ENCODE peak calls at places on chromosomes 7 and 10, in six cellular contexts. One of them, this sample, is unnamed.

GRCh38 chr10:50807851-50808776 is 68.4 kb downstream of the ASAH2B start:
- DNase-seq in stimulated activated CD8-positive, alpha-beta memory T cell treated with anti-CD3 and anti-CD28 coated beads, Interleukin-12 subunit alpha, Interleukin-12 subunit beta, amount 100 ng/mL, for 4 hours: no peak
- DNase-seq in ELF-1: no peak
- DNase-seq in mucosa of gallbladder: peak
- DNase-seq in stimulated activated CD4-positive, alpha-beta T cell treated with anti-CD3 and anti-CD28 coated beads, Interleukin-2, amount 100 ng/mL, for 4 hours: no peak
- DNase-seq in EH: peak
- DNase-seq in this sample: no peak

GRCh38 chr10:50397312-50398140 is 146.2 kb upstream of the ASAH2 start:
- DNase-seq in stimulated activated CD8-positive, alpha-beta memory T cell treated with anti-CD3 and anti-CD28 coated beads, Interleukin-12 subunit alpha, Interleukin-12 subunit beta, amount 100 ng/mL, for 4 hours: no peak
- DNase-seq in ELF-1: no peak
- DNase-seq in mucosa of gallbladder: no peak
- DNase-seq in stimulated activated CD4-positive, alpha-beta T cell treated with anti-CD3 and anti-CD28 coated beads, Interleukin-2, amount 100 ng/mL, for 4 hours: no peak
- DNase-seq in EH: no peak
- DNase-seq in this sample: no peak

GRCh38 chr7:137983308-137984008 is 18.4 kb downstream of the CREB3L2 start:
- DNase-seq in stimulated activated CD8-positive, alpha-beta memory T cell treated with anti-CD3 and anti-CD28 coated beads, Interleukin-12 subunit alpha, Interleukin-12 subunit beta, amount 100 ng/mL, for 4 hours: no peak
- DNase-seq in ELF-1: no peak
- DNase-seq in mucosa of gallbladder: no peak
- DNase-seq in stimulated activated CD4-positive, alpha-beta T cell treated with anti-CD3 and anti-CD28 coated beads, Interleukin-2, amount 100 ng/mL, for 4 hours: no peak
- DNase-seq in EH: no peak
- DNase-seq in this sample: peak

GRCh38 chr7:50315739-50316671 is 11.5 kb downstream of the IKZF1 start:
- DNase-seq in stimulated activated CD8-positive, alpha-beta memory T cell treated with anti-CD3 and anti-CD28 coated beads, Interleukin-12 subunit alpha, Interleukin-12 subunit beta, amount 100 ng/mL, for 4 hours: no peak
- DNase-seq in ELF-1: no peak
- DNase-seq in mucosa of gallbladder: no peak
- DNase-seq in stimulated activated CD4-positive, alpha-beta T cell treated with anti-CD3 and anti-CD28 coated beads, Interleukin-2, amount 100 ng/mL, for 4 hours: no peak
- DNase-seq in EH: no peak
- DNase-seq in this sample: no peak

GRCh38 chr10:127524229-127524628 is 24.9 kb upstream of the NPS start:
- DNase-seq in stimulated activated CD8-positive, alpha-beta memory T cell treated with anti-CD3 and anti-CD28 coated beads, Interleukin-12 subunit alpha, Interleukin-12 subunit beta, amount 100 ng/mL, for 4 hours: no peak
- DNase-seq in ELF-1: no peak
- DNase-seq in mucosa of gallbladder: no peak
- DNase-seq in stimulated activated CD4-positive, alpha-beta T cell treated with anti-CD3 and anti-CD28 coated beads, Interleukin-2, amount 100 ng/mL, for 4 hours: no peak
- DNase-seq in EH: no peak
- DNase-seq in this sample: no peak

GRCh38 chr10:57338823-57339558 is 928.7 kb downstream of the IPMK start:
- DNase-seq in stimulated activated CD8-positive, alpha-beta memory T cell treated with anti-CD3 and anti-CD28 coated beads, Interleukin-12 subunit alpha, Interleukin-12 subunit beta, amount 100 ng/mL, for 4 hours: no peak
- DNase-seq in ELF-1: no peak
- DNase-seq in mucosa of gallbladder: no peak
- DNase-seq in stimulated activated CD4-positive, alpha-beta T cell treated with anti-CD3 and anti-CD28 coated beads, Interleukin-2, amount 100 ng/mL, for 4 hours: no peak
- DNase-seq in EH: peak
- DNase-seq in this sample: peak

GRCh38 chr10:113960617-113961260 is 82.9 kb upstream of the ADRB1 start:
- DNase-seq in stimulated activated CD8-positive, alpha-beta memory T cell treated with anti-CD3 and anti-CD28 coated beads, Interleukin-12 subunit alpha, Interleukin-12 subunit beta, amount 100 ng/mL, for 4 hours: no peak
- DNase-seq in ELF-1: peak
- DNase-seq in mucosa of gallbladder: peak
- DNase-seq in stimulated activated CD4-positive, alpha-beta T cell treated with anti-CD3 and anti-CD28 coated beads, Interleukin-2, amount 100 ng/mL, for 4 hours: no peak
- DNase-seq in EH: peak
- DNase-seq in this sample: peak

GRCh38 chr10:126041804-126042231 is 145.5 kb downstream of the FANK1 start:
- DNase-seq in stimulated activated CD8-positive, alpha-beta memory T cell treated with anti-CD3 and anti-CD28 coated beads, Interleukin-12 subunit alpha, Interleukin-12 subunit beta, amount 100 ng/mL, for 4 hours: peak
- DNase-seq in ELF-1: peak
- DNase-seq in mucosa of gallbladder: peak
- DNase-seq in stimulated activated CD4-positive, alpha-beta T cell treated with anti-CD3 and anti-CD28 coated beads, Interleukin-2, amount 100 ng/mL, for 4 hours: peak
- DNase-seq in EH: peak
- DNase-seq in this sample: no peak

GRCh38 chr7:117871778-117872538 is 1.3 kb downstream of the CTTNBP2 start:
- DNase-seq in stimulated activated CD8-positive, alpha-beta memory T cell treated with anti-CD3 and anti-CD28 coated beads, Interleukin-12 subunit alpha, Interleukin-12 subunit beta, amount 100 ng/mL, for 4 hours: no peak
- DNase-seq in ELF-1: peak
- DNase-seq in mucosa of gallbladder: no peak
- DNase-seq in stimulated activated CD4-positive, alpha-beta T cell treated with anti-CD3 and anti-CD28 coated beads, Interleukin-2, amount 100 ng/mL, for 4 hours: no peak
- DNase-seq in EH: no peak
- DNase-seq in this sample: peak

GRCh38 chr10:102413053-102413705 is 5.4 kb downstream of the PSD start:
- DNase-seq in stimulated activated CD8-positive, alpha-beta memory T cell treated with anti-CD3 and anti-CD28 coated beads, Interleukin-12 subunit alpha, Interleukin-12 subunit beta, amount 100 ng/mL, for 4 hours: no peak
- DNase-seq in ELF-1: peak
- DNase-seq in mucosa of gallbladder: no peak
- DNase-seq in stimulated activated CD4-positive, alpha-beta T cell treated with anti-CD3 and anti-CD28 coated beads, Interleukin-2, amount 100 ng/mL, for 4 hours: peak
- DNase-seq in EH: peak
- DNase-seq in this sample: peak

GRCh38 chr7:22700559-22701002 is 26.4 kb upstream of the IL6 start:
- DNase-seq in stimulated activated CD8-positive, alpha-beta memory T cell treated with anti-CD3 and anti-CD28 coated beads, Interleukin-12 subunit alpha, Interleukin-12 subunit beta, amount 100 ng/mL, for 4 hours: no peak
- DNase-seq in ELF-1: no peak
- DNase-seq in mucosa of gallbladder: no peak
- DNase-seq in stimulated activated CD4-positive, alpha-beta T cell treated with anti-CD3 and anti-CD28 coated beads, Interleukin-2, amount 100 ng/mL, for 4 hours: no peak
- DNase-seq in EH: peak
- DNase-seq in this sample: no peak

GRCh38 chr10:113916053-113916452 is 61.6 kb downstream of the NHLRC2 start:
- DNase-seq in stimulated activated CD8-positive, alpha-beta memory T cell treated with anti-CD3 and anti-CD28 coated beads, Interleukin-12 subunit alpha, Interleukin-12 subunit beta, amount 100 ng/mL, for 4 hours: no peak
- DNase-seq in ELF-1: no peak
- DNase-seq in mucosa of gallbladder: no peak
- DNase-seq in stimulated activated CD4-positive, alpha-beta T cell treated with anti-CD3 and anti-CD28 coated beads, Interleukin-2, amount 100 ng/mL, for 4 hours: no peak
- DNase-seq in EH: no peak
- DNase-seq in this sample: no peak

GRCh38 chr7:44145419-44145968 is 4.4 kb upstream of the MYL7 start:
- DNase-seq in stimulated activated CD8-positive, alpha-beta memory T cell treated with anti-CD3 and anti-CD28 coated beads, Interleukin-12 subunit alpha, Interleukin-12 subunit beta, amount 100 ng/mL, for 4 hours: peak
- DNase-seq in ELF-1: no peak
- DNase-seq in mucosa of gallbladder: no peak
- DNase-seq in stimulated activated CD4-positive, alpha-beta T cell treated with anti-CD3 and anti-CD28 coated beads, Interleukin-2, amount 100 ng/mL, for 4 hours: peak
- DNase-seq in EH: no peak
- DNase-seq in this sample: no peak

GRCh38 chr10:117355064-117355463 is 20.2 kb downstream of the PDZD8 start:
- DNase-seq in stimulated activated CD8-positive, alpha-beta memory T cell treated with anti-CD3 and anti-CD28 coated beads, Interleukin-12 subunit alpha, Interleukin-12 subunit beta, amount 100 ng/mL, for 4 hours: no peak
- DNase-seq in ELF-1: no peak
- DNase-seq in mucosa of gallbladder: no peak
- DNase-seq in stimulated activated CD4-positive, alpha-beta T cell treated with anti-CD3 and anti-CD28 coated beads, Interleukin-2, amount 100 ng/mL, for 4 hours: no peak
- DNase-seq in EH: no peak
- DNase-seq in this sample: no peak

GRCh38 chr7:99344061-99344647 is 18.5 kb downstream of the ARPC1A start:
- DNase-seq in stimulated activated CD8-positive, alpha-beta memory T cell treated with anti-CD3 and anti-CD28 coated beads, Interleukin-12 subunit alpha, Interleukin-12 subunit beta, amount 100 ng/mL, for 4 hours: no peak
- DNase-seq in ELF-1: no peak
- DNase-seq in mucosa of gallbladder: no peak
- DNase-seq in stimulated activated CD4-positive, alpha-beta T cell treated with anti-CD3 and anti-CD28 coated beads, Interleukin-2, amount 100 ng/mL, for 4 hours: no peak
- DNase-seq in EH: no peak
- DNase-seq in this sample: no peak

GRCh38 chr7:155198901-155199845 is 98.5 kb upstream of the INSIG1 start:
- DNase-seq in stimulated activated CD8-positive, alpha-beta memory T cell treated with anti-CD3 and anti-CD28 coated beads, Interleukin-12 subunit alpha, Interleukin-12 subunit beta, amount 100 ng/mL, for 4 hours: no peak
- DNase-seq in ELF-1: no peak
- DNase-seq in mucosa of gallbladder: no peak
- DNase-seq in stimulated activated CD4-positive, alpha-beta T cell treated with anti-CD3 and anti-CD28 coated beads, Interleukin-2, amount 100 ng/mL, for 4 hours: peak
- DNase-seq in EH: peak
- DNase-seq in this sample: no peak

GRCh38 chr10:104642001-104642270 is 846 bp downstream of the SORCS3 start:
- DNase-seq in stimulated activated CD8-positive, alpha-beta memory T cell treated with anti-CD3 and anti-CD28 coated beads, Interleukin-12 subunit alpha, Interleukin-12 subunit beta, amount 100 ng/mL, for 4 hours: no peak
- DNase-seq in ELF-1: no peak
- DNase-seq in mucosa of gallbladder: no peak
- DNase-seq in stimulated activated CD4-positive, alpha-beta T cell treated with anti-CD3 and anti-CD28 coated beads, Interleukin-2, amount 100 ng/mL, for 4 hours: no peak
- DNase-seq in EH: no peak
- DNase-seq in this sample: no peak

GRCh38 chr10:69065406-69066361 is 22.2 kb upstream of the SRGN start:
- DNase-seq in stimulated activated CD8-positive, alpha-beta memory T cell treated with anti-CD3 and anti-CD28 coated beads, Interleukin-12 subunit alpha, Interleukin-12 subunit beta, amount 100 ng/mL, for 4 hours: no peak
- DNase-seq in ELF-1: no peak
- DNase-seq in mucosa of gallbladder: no peak
- DNase-seq in stimulated activated CD4-positive, alpha-beta T cell treated with anti-CD3 and anti-CD28 coated beads, Interleukin-2, amount 100 ng/mL, for 4 hours: no peak
- DNase-seq in EH: peak
- DNase-seq in this sample: no peak

GRCh38 chr7:123723913-123724312 is 24.9 kb downstream of the WASL start:
- DNase-seq in stimulated activated CD8-positive, alpha-beta memory T cell treated with anti-CD3 and anti-CD28 coated beads, Interleukin-12 subunit alpha, Interleukin-12 subunit beta, amount 100 ng/mL, for 4 hours: no peak
- DNase-seq in ELF-1: no peak
- DNase-seq in mucosa of gallbladder: no peak
- DNase-seq in stimulated activated CD4-positive, alpha-beta T cell treated with anti-CD3 and anti-CD28 coated beads, Interleukin-2, amount 100 ng/mL, for 4 hours: no peak
- DNase-seq in EH: no peak
- DNase-seq in this sample: no peak

GRCh38 chr7:99123571-99124033 is 20.3 kb downstream of the SMURF1 start:
- DNase-seq in stimulated activated CD8-positive, alpha-beta memory T cell treated with anti-CD3 and anti-CD28 coated beads, Interleukin-12 subunit alpha, Interleukin-12 subunit beta, amount 100 ng/mL, for 4 hours: no peak
- DNase-seq in ELF-1: peak
- DNase-seq in mucosa of gallbladder: no peak
- DNase-seq in stimulated activated CD4-positive, alpha-beta T cell treated with anti-CD3 and anti-CD28 coated beads, Interleukin-2, amount 100 ng/mL, for 4 hours: no peak
- DNase-seq in EH: peak
- DNase-seq in this sample: no peak

GRCh38 chr10:90856261-90856660 is 1.6 kb downstream of the HTR7 start:
- DNase-seq in stimulated activated CD8-positive, alpha-beta memory T cell treated with anti-CD3 and anti-CD28 coated beads, Interleukin-12 subunit alpha, Interleukin-12 subunit beta, amount 100 ng/mL, for 4 hours: no peak
- DNase-seq in ELF-1: no peak
- DNase-seq in mucosa of gallbladder: no peak
- DNase-seq in stimulated activated CD4-positive, alpha-beta T cell treated with anti-CD3 and anti-CD28 coated beads, Interleukin-2, amount 100 ng/mL, for 4 hours: no peak
- DNase-seq in EH: no peak
- DNase-seq in this sample: no peak

GRCh38 chr7:108147031-108147563 is 16.9 kb upstream of the LAMB4 start:
- DNase-seq in stimulated activated CD8-positive, alpha-beta memory T cell treated with anti-CD3 and anti-CD28 coated beads, Interleukin-12 subunit alpha, Interleukin-12 subunit beta, amount 100 ng/mL, for 4 hours: no peak
- DNase-seq in ELF-1: peak
- DNase-seq in mucosa of gallbladder: no peak
- DNase-seq in stimulated activated CD4-positive, alpha-beta T cell treated with anti-CD3 and anti-CD28 coated beads, Interleukin-2, amount 100 ng/mL, for 4 hours: no peak
- DNase-seq in EH: no peak
- DNase-seq in this sample: peak

GRCh38 chr7:112377607-112378006 is 72.7 kb upstream of the IFRD1 start:
- DNase-seq in stimulated activated CD8-positive, alpha-beta memory T cell treated with anti-CD3 and anti-CD28 coated beads, Interleukin-12 subunit alpha, Interleukin-12 subunit beta, amount 100 ng/mL, for 4 hours: no peak
- DNase-seq in ELF-1: no peak
- DNase-seq in mucosa of gallbladder: no peak
- DNase-seq in stimulated activated CD4-positive, alpha-beta T cell treated with anti-CD3 and anti-CD28 coated beads, Interleukin-2, amount 100 ng/mL, for 4 hours: no peak
- DNase-seq in EH: no peak
- DNase-seq in this sample: no peak

GRCh38 chr10:63171255-63171654 is 38.1 kb downstream of the NRBF2 start:
- DNase-seq in stimulated activated CD8-positive, alpha-beta memory T cell treated with anti-CD3 and anti-CD28 coated beads, Interleukin-12 subunit alpha, Interleukin-12 subunit beta, amount 100 ng/mL, for 4 hours: no peak
- DNase-seq in ELF-1: no peak
- DNase-seq in mucosa of gallbladder: no peak
- DNase-seq in stimulated activated CD4-positive, alpha-beta T cell treated with anti-CD3 and anti-CD28 coated beads, Interleukin-2, amount 100 ng/mL, for 4 hours: no peak
- DNase-seq in EH: no peak
- DNase-seq in this sample: no peak

GRCh38 chr7:43655584-43655983 is 72.7 kb downstream of the STK17A start:
- DNase-seq in stimulated activated CD8-positive, alpha-beta memory T cell treated with anti-CD3 and anti-CD28 coated beads, Interleukin-12 subunit alpha, Interleukin-12 subunit beta, amount 100 ng/mL, for 4 hours: no peak
- DNase-seq in ELF-1: no peak
- DNase-seq in mucosa of gallbladder: no peak
- DNase-seq in stimulated activated CD4-positive, alpha-beta T cell treated with anti-CD3 and anti-CD28 coated beads, Interleukin-2, amount 100 ng/mL, for 4 hours: no peak
- DNase-seq in EH: no peak
- DNase-seq in this sample: no peak

GRCh38 chr7:47775238-47775637 is 173.0 kb downstream of the PKD1L1 start:
- DNase-seq in stimulated activated CD8-positive, alpha-beta memory T cell treated with anti-CD3 and anti-CD28 coated beads, Interleukin-12 subunit alpha, Interleukin-12 subunit beta, amount 100 ng/mL, for 4 hours: no peak
- DNase-seq in ELF-1: no peak
- DNase-seq in mucosa of gallbladder: no peak
- DNase-seq in stimulated activated CD4-positive, alpha-beta T cell treated with anti-CD3 and anti-CD28 coated beads, Interleukin-2, amount 100 ng/mL, for 4 hours: no peak
- DNase-seq in EH: no peak
- DNase-seq in this sample: no peak

GRCh38 chr10:108141064-108141463 is 976.6 kb upstream of the SORCS1 start:
- DNase-seq in stimulated activated CD8-positive, alpha-beta memory T cell treated with anti-CD3 and anti-CD28 coated beads, Interleukin-12 subunit alpha, Interleukin-12 subunit beta, amount 100 ng/mL, for 4 hours: no peak
- DNase-seq in ELF-1: no peak
- DNase-seq in mucosa of gallbladder: no peak
- DNase-seq in stimulated activated CD4-positive, alpha-beta T cell treated with anti-CD3 and anti-CD28 coated beads, Interleukin-2, amount 100 ng/mL, for 4 hours: no peak
- DNase-seq in EH: no peak
- DNase-seq in this sample: no peak

GRCh38 chr10:110833234-110833940 is 38.3 kb upstream of the PDCD4 start:
- DNase-seq in stimulated activated CD8-positive, alpha-beta memory T cell treated with anti-CD3 and anti-CD28 coated beads, Interleukin-12 subunit alpha, Interleukin-12 subunit beta, amount 100 ng/mL, for 4 hours: no peak
- DNase-seq in ELF-1: no peak
- DNase-seq in mucosa of gallbladder: no peak
- DNase-seq in stimulated activated CD4-positive, alpha-beta T cell treated with anti-CD3 and anti-CD28 coated beads, Interleukin-2, amount 100 ng/mL, for 4 hours: no peak
- DNase-seq in EH: no peak
- DNase-seq in this sample: no peak

GRCh38 chr10:117621196-117621595 is 78.7 kb downstream of the EMX2 start:
- DNase-seq in stimulated activated CD8-positive, alpha-beta memory T cell treated with anti-CD3 and anti-CD28 coated beads, Interleukin-12 subunit alpha, Interleukin-12 subunit beta, amount 100 ng/mL, for 4 hours: no peak
- DNase-seq in ELF-1: no peak
- DNase-seq in mucosa of gallbladder: no peak
- DNase-seq in stimulated activated CD4-positive, alpha-beta T cell treated with anti-CD3 and anti-CD28 coated beads, Interleukin-2, amount 100 ng/mL, for 4 hours: no peak
- DNase-seq in EH: no peak
- DNase-seq in this sample: no peak

This sample was measured in NCI-H345.